ENCODE peak calls at places on chromosome 16, in seven cellular contexts. One of them, this sample, is unnamed.
A peak's percentile ranks its signal among the peaks of the same experiment; 100 is the strongest.

GRCh38 chr16:67843343-67843765 is 1.2 kb downstream of the THAP11 start:
- DNase-seq in ACHN: no peak
- DNase-seq in neuronal stem cell: no peak
- DNase-seq in activated naive CD8-positive, alpha-beta T cell treated with anti-CD3 and anti-CD28 coated beads for 36 hours: no peak
- DNase-seq in anterior cingulate cortex: no peak
- DNase-seq in stimulated activated CD4-positive, alpha-beta T cell treated with anti-CD3 and anti-CD28 coated beads, Interleukin-2, amount 100 ng/mL, for 24 hours: no peak
- DNase-seq in mesendoderm: no peak
- DNase-seq in this sample: no peak

GRCh38 chr16:56856876-56857447 is 8.0 kb upstream of the SLC12A3 start:
- DNase-seq in stimulated activated CD4-positive, alpha-beta T cell treated with anti-CD3 and anti-CD28 coated beads, Interleukin-2, amount 100 ng/mL, for 24 hours: no peak
- DNase-seq in ACHN: no peak
- DNase-seq in mesendoderm: no peak
- DNase-seq in activated naive CD8-positive, alpha-beta T cell treated with anti-CD3 and anti-CD28 coated beads for 36 hours: no peak
- DNase-seq in anterior cingulate cortex: no peak
- DNase-seq in neuronal stem cell: no peak
- DNase-seq in this sample: no peak

GRCh38 chr16:10622036-10622921 is 41.9 kb upstream of the EMP2 start:
- DNase-seq in anterior cingulate cortex: no peak
- DNase-seq in ACHN: no peak
- DNase-seq in activated naive CD8-positive, alpha-beta T cell treated with anti-CD3 and anti-CD28 coated beads for 36 hours: no peak
- DNase-seq in neuronal stem cell: no peak
- DNase-seq in stimulated activated CD4-positive, alpha-beta T cell treated with anti-CD3 and anti-CD28 coated beads, Interleukin-2, amount 100 ng/mL, for 24 hours: no peak
- DNase-seq in mesendoderm: peak; percentile 94
- DNase-seq in this sample: no peak

GRCh38 chr16:89044394-89045180 is 49.1 kb upstream of the ACSF3 start:
- DNase-seq in neuronal stem cell: no peak
- DNase-seq in activated naive CD8-positive, alpha-beta T cell treated with anti-CD3 and anti-CD28 coated beads for 36 hours: no peak
- DNase-seq in stimulated activated CD4-positive, alpha-beta T cell treated with anti-CD3 and anti-CD28 coated beads, Interleukin-2, amount 100 ng/mL, for 24 hours: no peak
- DNase-seq in ACHN: no peak
- DNase-seq in anterior cingulate cortex: no peak
- DNase-seq in mesendoderm: no peak
- DNase-seq in this sample: no peak

GRCh38 chr16:84361546-84361945 is 6.8 kb upstream of the ATP2C2 start:
- DNase-seq in stimulated activated CD4-positive, alpha-beta T cell treated with anti-CD3 and anti-CD28 coated beads, Interleukin-2, amount 100 ng/mL, for 24 hours: no peak
- DNase-seq in ACHN: peak; percentile 46
- DNase-seq in anterior cingulate cortex: no peak
- DNase-seq in activated naive CD8-positive, alpha-beta T cell treated with anti-CD3 and anti-CD28 coated beads for 36 hours: no peak
- DNase-seq in mesendoderm: no peak
- DNase-seq in neuronal stem cell: no peak
- DNase-seq in this sample: no peak

GRCh38 chr16:57863434-57864160 is 61.3 kb upstream of the KIFC3 start:
- DNase-seq in stimulated activated CD4-positive, alpha-beta T cell treated with anti-CD3 and anti-CD28 coated beads, Interleukin-2, amount 100 ng/mL, for 24 hours: no peak
- DNase-seq in anterior cingulate cortex: peak; percentile 13
- DNase-seq in neuronal stem cell: peak; percentile 39
- DNase-seq in mesendoderm: peak; percentile 96
- DNase-seq in activated naive CD8-positive, alpha-beta T cell treated with anti-CD3 and anti-CD28 coated beads for 36 hours: no peak
- DNase-seq in ACHN: peak; percentile 90
- DNase-seq in this sample: peak; percentile 80

GRCh38 chr16:49395021-49395420 is 21.4 kb downstream of the C16orf78 start:
- DNase-seq in activated naive CD8-positive, alpha-beta T cell treated with anti-CD3 and anti-CD28 coated beads for 36 hours: no peak
- DNase-seq in stimulated activated CD4-positive, alpha-beta T cell treated with anti-CD3 and anti-CD28 coated beads, Interleukin-2, amount 100 ng/mL, for 24 hours: no peak
- DNase-seq in mesendoderm: no peak
- DNase-seq in ACHN: no peak
- DNase-seq in neuronal stem cell: no peak
- DNase-seq in anterior cingulate cortex: no peak
- DNase-seq in this sample: no peak

GRCh38 chr16:22938647-22939046 is 124.7 kb downstream of the HS3ST2 start:
- DNase-seq in neuronal stem cell: no peak
- DNase-seq in stimulated activated CD4-positive, alpha-beta T cell treated with anti-CD3 and anti-CD28 coated beads, Interleukin-2, amount 100 ng/mL, for 24 hours: no peak
- DNase-seq in mesendoderm: no peak
- DNase-seq in anterior cingulate cortex: no peak
- DNase-seq in activated naive CD8-positive, alpha-beta T cell treated with anti-CD3 and anti-CD28 coated beads for 36 hours: no peak
- DNase-seq in ACHN: no peak
- DNase-seq in this sample: no peak

GRCh38 chr16:72969146-72969545 is 78.8 kb downstream of the ZFHX3 start:
- DNase-seq in activated naive CD8-positive, alpha-beta T cell treated with anti-CD3 and anti-CD28 coated beads for 36 hours: no peak
- DNase-seq in neuronal stem cell: no peak
- DNase-seq in ACHN: no peak
- DNase-seq in stimulated activated CD4-positive, alpha-beta T cell treated with anti-CD3 and anti-CD28 coated beads, Interleukin-2, amount 100 ng/mL, for 24 hours: no peak
- DNase-seq in mesendoderm: no peak
- DNase-seq in anterior cingulate cortex: no peak
- DNase-seq in this sample: no peak

GRCh38 chr16:21277927-21278706 is at the start of gene CRYM:
- DNase-seq in ACHN: peak; percentile 79
- DNase-seq in anterior cingulate cortex: no peak
- DNase-seq in stimulated activated CD4-positive, alpha-beta T cell treated with anti-CD3 and anti-CD28 coated beads, Interleukin-2, amount 100 ng/mL, for 24 hours: peak; percentile 69
- DNase-seq in neuronal stem cell: peak; percentile 67
- DNase-seq in activated naive CD8-positive, alpha-beta T cell treated with anti-CD3 and anti-CD28 coated beads for 36 hours: peak; percentile 57
- DNase-seq in mesendoderm: peak; percentile 68
- DNase-seq in this sample: peak; percentile 29

GRCh38 chr16:13176711-13177110 is 275.3 kb downstream of the SHISA9 start:
- DNase-seq in neuronal stem cell: no peak
- DNase-seq in activated naive CD8-positive, alpha-beta T cell treated with anti-CD3 and anti-CD28 coated beads for 36 hours: no peak
- DNase-seq in stimulated activated CD4-positive, alpha-beta T cell treated with anti-CD3 and anti-CD28 coated beads, Interleukin-2, amount 100 ng/mL, for 24 hours: no peak
- DNase-seq in mesendoderm: no peak
- DNase-seq in ACHN: peak; percentile 13
- DNase-seq in anterior cingulate cortex: no peak
- DNase-seq in this sample: no peak

GRCh38 chr16:10039220-10040096 is 142.8 kb downstream of the GRIN2A start:
- DNase-seq in anterior cingulate cortex: peak; percentile 64
- DNase-seq in stimulated activated CD4-positive, alpha-beta T cell treated with anti-CD3 and anti-CD28 coated beads, Interleukin-2, amount 100 ng/mL, for 24 hours: no peak
- DNase-seq in ACHN: peak; percentile 47
- DNase-seq in mesendoderm: peak; percentile 82
- DNase-seq in activated naive CD8-positive, alpha-beta T cell treated with anti-CD3 and anti-CD28 coated beads for 36 hours: no peak
- DNase-seq in neuronal stem cell: peak; percentile 67
- DNase-seq in this sample: peak; percentile 37

GRCh38 chr16:17316005-17316404 is 154.8 kb downstream of the XYLT1 start:
- DNase-seq in neuronal stem cell: no peak
- DNase-seq in stimulated activated CD4-positive, alpha-beta T cell treated with anti-CD3 and anti-CD28 coated beads, Interleukin-2, amount 100 ng/mL, for 24 hours: no peak
- DNase-seq in mesendoderm: no peak
- DNase-seq in anterior cingulate cortex: no peak
- DNase-seq in activated naive CD8-positive, alpha-beta T cell treated with anti-CD3 and anti-CD28 coated beads for 36 hours: no peak
- DNase-seq in ACHN: no peak
- DNase-seq in this sample: no peak

GRCh38 chr16:73010150-73010676 is 37.7 kb downstream of the ZFHX3 start:
- DNase-seq in mesendoderm: no peak
- DNase-seq in neuronal stem cell: no peak
- DNase-seq in anterior cingulate cortex: no peak
- DNase-seq in stimulated activated CD4-positive, alpha-beta T cell treated with anti-CD3 and anti-CD28 coated beads, Interleukin-2, amount 100 ng/mL, for 24 hours: no peak
- DNase-seq in activated naive CD8-positive, alpha-beta T cell treated with anti-CD3 and anti-CD28 coated beads for 36 hours: no peak
- DNase-seq in ACHN: no peak
- DNase-seq in this sample: no peak

GRCh38 chr16:81035975-81036750 is 521 bp downstream of the ATMIN start:
- DNase-seq in stimulated activated CD4-positive, alpha-beta T cell treated with anti-CD3 and anti-CD28 coated beads, Interleukin-2, amount 100 ng/mL, for 24 hours: peak; percentile 51
- DNase-seq in neuronal stem cell: peak; percentile 17
- DNase-seq in anterior cingulate cortex: peak; percentile 20
- DNase-seq in activated naive CD8-positive, alpha-beta T cell treated with anti-CD3 and anti-CD28 coated beads for 36 hours: peak; percentile 52
- DNase-seq in mesendoderm: peak; percentile 53
- DNase-seq in ACHN: peak; percentile 40
- DNase-seq in this sample: peak; percentile 29

GRCh38 chr16:12217341-12217740 is 240.8 kb downstream of the SNX29 start:
- DNase-seq in activated naive CD8-positive, alpha-beta T cell treated with anti-CD3 and anti-CD28 coated beads for 36 hours: no peak
- DNase-seq in stimulated activated CD4-positive, alpha-beta T cell treated with anti-CD3 and anti-CD28 coated beads, Interleukin-2, amount 100 ng/mL, for 24 hours: no peak
- DNase-seq in anterior cingulate cortex: no peak
- DNase-seq in neuronal stem cell: no peak
- DNase-seq in mesendoderm: no peak
- DNase-seq in ACHN: no peak
- DNase-seq in this sample: no peak

GRCh38 chr16:11129378-11129781 is 126.6 kb downstream of the SOCS1 start:
- DNase-seq in anterior cingulate cortex: no peak
- DNase-seq in neuronal stem cell: no peak
- DNase-seq in stimulated activated CD4-positive, alpha-beta T cell treated with anti-CD3 and anti-CD28 coated beads, Interleukin-2, amount 100 ng/mL, for 24 hours: no peak
- DNase-seq in ACHN: no peak
- DNase-seq in mesendoderm: no peak
- DNase-seq in activated naive CD8-positive, alpha-beta T cell treated with anti-CD3 and anti-CD28 coated beads for 36 hours: no peak
- DNase-seq in this sample: no peak

GRCh38 chr16:71472041-71472440 is 10.0 kb upstream of the ZNF23 start:
- DNase-seq in stimulated activated CD4-positive, alpha-beta T cell treated with anti-CD3 and anti-CD28 coated beads, Interleukin-2, amount 100 ng/mL, for 24 hours: no peak
- DNase-seq in activated naive CD8-positive, alpha-beta T cell treated with anti-CD3 and anti-CD28 coated beads for 36 hours: no peak
- DNase-seq in mesendoderm: no peak
- DNase-seq in anterior cingulate cortex: no peak
- DNase-seq in neuronal stem cell: no peak
- DNase-seq in ACHN: no peak
- DNase-seq in this sample: no peak

GRCh38 chr16:31471241-31471874 is 594 bp upstream of the TGFB1I1 start:
- DNase-seq in ACHN: no peak
- DNase-seq in activated naive CD8-positive, alpha-beta T cell treated with anti-CD3 and anti-CD28 coated beads for 36 hours: no peak
- DNase-seq in stimulated activated CD4-positive, alpha-beta T cell treated with anti-CD3 and anti-CD28 coated beads, Interleukin-2, amount 100 ng/mL, for 24 hours: no peak
- DNase-seq in neuronal stem cell: no peak
- DNase-seq in mesendoderm: peak; percentile 37
- DNase-seq in anterior cingulate cortex: no peak
- DNase-seq in this sample: no peak

GRCh38 chr16:73092236-73092781 is 44.4 kb upstream of the ZFHX3 start:
- DNase-seq in activated naive CD8-positive, alpha-beta T cell treated with anti-CD3 and anti-CD28 coated beads for 36 hours: no peak
- DNase-seq in mesendoderm: peak; percentile 14
- DNase-seq in anterior cingulate cortex: peak; percentile 7
- DNase-seq in neuronal stem cell: no peak
- DNase-seq in ACHN: no peak
- DNase-seq in stimulated activated CD4-positive, alpha-beta T cell treated with anti-CD3 and anti-CD28 coated beads, Interleukin-2, amount 100 ng/mL, for 24 hours: no peak
- DNase-seq in this sample: no peak

GRCh38 chr16:35414139-35414538 is 1954.7 kb downstream of the TP53TG3F start:
- DNase-seq in neuronal stem cell: no peak
- DNase-seq in anterior cingulate cortex: no peak
- DNase-seq in activated naive CD8-positive, alpha-beta T cell treated with anti-CD3 and anti-CD28 coated beads for 36 hours: no peak
- DNase-seq in stimulated activated CD4-positive, alpha-beta T cell treated with anti-CD3 and anti-CD28 coated beads, Interleukin-2, amount 100 ng/mL, for 24 hours: no peak
- DNase-seq in mesendoderm: no peak
- DNase-seq in ACHN: no peak
- DNase-seq in this sample: no peak

GRCh38 chr16:58426095-58426494 is 33.8 kb downstream of the GINS3 start:
- DNase-seq in ACHN: no peak
- DNase-seq in anterior cingulate cortex: peak; percentile 28
- DNase-seq in activated naive CD8-positive, alpha-beta T cell treated with anti-CD3 and anti-CD28 coated beads for 36 hours: peak; percentile 50
- DNase-seq in neuronal stem cell: no peak
- DNase-seq in stimulated activated CD4-positive, alpha-beta T cell treated with anti-CD3 and anti-CD28 coated beads, Interleukin-2, amount 100 ng/mL, for 24 hours: peak; percentile 14
- DNase-seq in mesendoderm: no peak
- DNase-seq in this sample: no peak

GRCh38 chr16:11278681-11279628 is 2.2 kb downstream of the PRM1 start:
- DNase-seq in mesendoderm: no peak
- DNase-seq in neuronal stem cell: no peak
- DNase-seq in stimulated activated CD4-positive, alpha-beta T cell treated with anti-CD3 and anti-CD28 coated beads, Interleukin-2, amount 100 ng/mL, for 24 hours: no peak
- DNase-seq in activated naive CD8-positive, alpha-beta T cell treated with anti-CD3 and anti-CD28 coated beads for 36 hours: no peak
- DNase-seq in ACHN: no peak
- DNase-seq in anterior cingulate cortex: no peak
- DNase-seq in this sample: no peak

GRCh38 chr16:57802635-57803412 is 533 bp upstream of the KIFC3 start:
- DNase-seq in anterior cingulate cortex: peak; percentile 70
- DNase-seq in activated naive CD8-positive, alpha-beta T cell treated with anti-CD3 and anti-CD28 coated beads for 36 hours: no peak
- DNase-seq in stimulated activated CD4-positive, alpha-beta T cell treated with anti-CD3 and anti-CD28 coated beads, Interleukin-2, amount 100 ng/mL, for 24 hours: no peak
- DNase-seq in mesendoderm: peak; percentile 81
- DNase-seq in neuronal stem cell: no peak
- DNase-seq in ACHN: no peak
- DNase-seq in this sample: peak; percentile 61

GRCh38 chr16:53080345-53081031 is 25.7 kb downstream of the CHD9 start:
- DNase-seq in anterior cingulate cortex: no peak
- DNase-seq in activated naive CD8-positive, alpha-beta T cell treated with anti-CD3 and anti-CD28 coated beads for 36 hours: no peak
- DNase-seq in mesendoderm: peak; percentile 65
- DNase-seq in neuronal stem cell: no peak
- DNase-seq in ACHN: no peak
- DNase-seq in stimulated activated CD4-positive, alpha-beta T cell treated with anti-CD3 and anti-CD28 coated beads, Interleukin-2, amount 100 ng/mL, for 24 hours: no peak
- DNase-seq in this sample: peak; percentile 89

GRCh38 chr16:83706394-83706793 is 101.4 kb upstream of the HSBP1 start:
- DNase-seq in stimulated activated CD4-positive, alpha-beta T cell treated with anti-CD3 and anti-CD28 coated beads, Interleukin-2, amount 100 ng/mL, for 24 hours: no peak
- DNase-seq in ACHN: peak; percentile 96
- DNase-seq in mesendoderm: no peak
- DNase-seq in neuronal stem cell: no peak
- DNase-seq in activated naive CD8-positive, alpha-beta T cell treated with anti-CD3 and anti-CD28 coated beads for 36 hours: no peak
- DNase-seq in anterior cingulate cortex: no peak
- DNase-seq in this sample: no peak

GRCh38 chr16:88691924-88692560 is 5.7 kb upstream of the SNAI3 start:
- DNase-seq in neuronal stem cell: no peak
- DNase-seq in stimulated activated CD4-positive, alpha-beta T cell treated with anti-CD3 and anti-CD28 coated beads, Interleukin-2, amount 100 ng/mL, for 24 hours: peak; percentile 40
- DNase-seq in mesendoderm: no peak
- DNase-seq in anterior cingulate cortex: no peak
- DNase-seq in ACHN: no peak
- DNase-seq in activated naive CD8-positive, alpha-beta T cell treated with anti-CD3 and anti-CD28 coated beads for 36 hours: no peak
- DNase-seq in this sample: no peak

GRCh38 chr16:14464796-14465195 is 165.3 kb downstream of the PARN start:
- DNase-seq in activated naive CD8-positive, alpha-beta T cell treated with anti-CD3 and anti-CD28 coated beads for 36 hours: no peak
- DNase-seq in anterior cingulate cortex: no peak
- DNase-seq in ACHN: no peak
- DNase-seq in stimulated activated CD4-positive, alpha-beta T cell treated with anti-CD3 and anti-CD28 coated beads, Interleukin-2, amount 100 ng/mL, for 24 hours: no peak
- DNase-seq in neuronal stem cell: no peak
- DNase-seq in mesendoderm: no peak
- DNase-seq in this sample: no peak

GRCh38 chr16:75710344-75710743 is 9.1 kb upstream of the DUXB start:
- DNase-seq in anterior cingulate cortex: no peak
- DNase-seq in activated naive CD8-positive, alpha-beta T cell treated with anti-CD3 and anti-CD28 coated beads for 36 hours: no peak
- DNase-seq in mesendoderm: peak; percentile 22
- DNase-seq in neuronal stem cell: peak; percentile 9
- DNase-seq in ACHN: no peak
- DNase-seq in stimulated activated CD4-positive, alpha-beta T cell treated with anti-CD3 and anti-CD28 coated beads, Interleukin-2, amount 100 ng/mL, for 24 hours: no peak
- DNase-seq in this sample: no peak

GRCh38 chr16:21590791-21591190 is 8.6 kb upstream of the METTL9 start:
- DNase-seq in stimulated activated CD4-positive, alpha-beta T cell treated with anti-CD3 and anti-CD28 coated beads, Interleukin-2, amount 100 ng/mL, for 24 hours: no peak
- DNase-seq in neuronal stem cell: no peak
- DNase-seq in anterior cingulate cortex: no peak
- DNase-seq in activated naive CD8-positive, alpha-beta T cell treated with anti-CD3 and anti-CD28 coated beads for 36 hours: no peak
- DNase-seq in ACHN: no peak
- DNase-seq in mesendoderm: no peak
- DNase-seq in this sample: no peak

GRCh38 chr16:70689970-70690905 is 4.4 kb upstream of the MTSS2 start:
- DNase-seq in ACHN: no peak
- DNase-seq in stimulated activated CD4-positive, alpha-beta T cell treated with anti-CD3 and anti-CD28 coated beads, Interleukin-2, amount 100 ng/mL, for 24 hours: no peak
- DNase-seq in activated naive CD8-positive, alpha-beta T cell treated with anti-CD3 and anti-CD28 coated beads for 36 hours: no peak
- DNase-seq in anterior cingulate cortex: no peak
- DNase-seq in mesendoderm: no peak
- DNase-seq in neuronal stem cell: no peak
- DNase-seq in this sample: no peak

GRCh38 chr16:25546781-25547180 is 145.0 kb upstream of the HS3ST4 start:
- DNase-seq in stimulated activated CD4-positive, alpha-beta T cell treated with anti-CD3 and anti-CD28 coated beads, Interleukin-2, amount 100 ng/mL, for 24 hours: no peak
- DNase-seq in mesendoderm: no peak
- DNase-seq in activated naive CD8-positive, alpha-beta T cell treated with anti-CD3 and anti-CD28 coated beads for 36 hours: no peak
- DNase-seq in anterior cingulate cortex: no peak
- DNase-seq in neuronal stem cell: no peak
- DNase-seq in ACHN: no peak
- DNase-seq in this sample: no peak

GRCh38 chr16:12646490-12647274 is 157.0 kb downstream of the CPPED1 start:
- DNase-seq in stimulated activated CD4-positive, alpha-beta T cell treated with anti-CD3 and anti-CD28 coated beads, Interleukin-2, amount 100 ng/mL, for 24 hours: peak; percentile 40
- DNase-seq in neuronal stem cell: no peak
- DNase-seq in ACHN: no peak
- DNase-seq in mesendoderm: peak; percentile 75
- DNase-seq in activated naive CD8-positive, alpha-beta T cell treated with anti-CD3 and anti-CD28 coated beads for 36 hours: peak; percentile 47
- DNase-seq in anterior cingulate cortex: peak; percentile 19
- DNase-seq in this sample: no peak

GRCh38 chr16:9437115-9437514 is 345.7 kb downstream of the HAPSTR1 start:
- DNase-seq in mesendoderm: peak; percentile 57
- DNase-seq in neuronal stem cell: no peak
- DNase-seq in stimulated activated CD4-positive, alpha-beta T cell treated with anti-CD3 and anti-CD28 coated beads, Interleukin-2, amount 100 ng/mL, for 24 hours: no peak
- DNase-seq in anterior cingulate cortex: no peak
- DNase-seq in ACHN: peak; percentile 7
- DNase-seq in activated naive CD8-positive, alpha-beta T cell treated with anti-CD3 and anti-CD28 coated beads for 36 hours: no peak
- DNase-seq in this sample: no peak

GRCh38 chr16:68234188-68235104 is 1.5 kb downstream of the ESRP2 start:
- DNase-seq in mesendoderm: peak; percentile 45
- DNase-seq in stimulated activated CD4-positive, alpha-beta T cell treated with anti-CD3 and anti-CD28 coated beads, Interleukin-2, amount 100 ng/mL, for 24 hours: no peak
- DNase-seq in anterior cingulate cortex: no peak
- DNase-seq in neuronal stem cell: no peak
- DNase-seq in activated naive CD8-positive, alpha-beta T cell treated with anti-CD3 and anti-CD28 coated beads for 36 hours: no peak
- DNase-seq in ACHN: no peak
- DNase-seq in this sample: peak; percentile 28

GRCh38 chr16:69814078-69814477 is 51.9 kb downstream of the WWP2 start:
- DNase-seq in ACHN: no peak
- DNase-seq in mesendoderm: no peak
- DNase-seq in activated naive CD8-positive, alpha-beta T cell treated with anti-CD3 and anti-CD28 coated beads for 36 hours: no peak
- DNase-seq in neuronal stem cell: no peak
- DNase-seq in stimulated activated CD4-positive, alpha-beta T cell treated with anti-CD3 and anti-CD28 coated beads, Interleukin-2, amount 100 ng/mL, for 24 hours: no peak
- DNase-seq in anterior cingulate cortex: no peak
- DNase-seq in this sample: no peak

GRCh38 chr16:58195771-58196170 is 2.1 kb downstream of the CSNK2A2 start:
- DNase-seq in activated naive CD8-positive, alpha-beta T cell treated with anti-CD3 and anti-CD28 coated beads for 36 hours: no peak
- DNase-seq in mesendoderm: no peak
- DNase-seq in neuronal stem cell: no peak
- DNase-seq in stimulated activated CD4-positive, alpha-beta T cell treated with anti-CD3 and anti-CD28 coated beads, Interleukin-2, amount 100 ng/mL, for 24 hours: no peak
- DNase-seq in anterior cingulate cortex: no peak
- DNase-seq in ACHN: no peak
- DNase-seq in this sample: no peak

GRCh38 chr16:23410176-23410575 is 42.8 kb downstream of the COG7 start:
- DNase-seq in stimulated activated CD4-positive, alpha-beta T cell treated with anti-CD3 and anti-CD28 coated beads, Interleukin-2, amount 100 ng/mL, for 24 hours: no peak
- DNase-seq in mesendoderm: peak; percentile 19
- DNase-seq in ACHN: no peak
- DNase-seq in neuronal stem cell: no peak
- DNase-seq in activated naive CD8-positive, alpha-beta T cell treated with anti-CD3 and anti-CD28 coated beads for 36 hours: no peak
- DNase-seq in anterior cingulate cortex: no peak
- DNase-seq in this sample: peak; percentile 57

This sample was measured in fibroblast of lung.